ENCODE peak calls at places on chromosomes 2 and 18, in five cellular contexts. N is glomerular endothelial cell; S is activated CD4-positive, alpha-beta T cell treated with anti-CD3 and anti-CD28 coated beads, Interleukin-2, amount 50 U/mL, for 1 hour; Y is ACHN; W is hepatic stellate cell. D is an unnamed sample.
A peak's percentile ranks its signal among the peaks of the same experiment; 100 is the strongest.

GRCh38 chr2:208657468-208657867 is 250.9 kb downstream of the PTH2R start:
- DNase-seq in N (no peak), S (no peak), Y (peak; percentile 8), W (no peak), D (no peak)

GRCh38 chr18:50142441-50143120 is 52.4 kb downstream of the MYO5B start:
- DNase-seq in Y (no peak), S (no peak), N (no peak), W (no peak), D (no peak)

GRCh38 chr2:26785431-26786206 is at the start of gene CENPA:
- DNase-seq in S (peak; percentile 94), N (peak; percentile 99), W (peak; percentile 100), Y (peak; percentile 100), D (peak; percentile 99)

GRCh38 chr2:225667465-225667864 is 268.0 kb downstream of the NYAP2 start:
- DNase-seq in N (no peak), S (no peak), W (no peak), Y (no peak), D (no peak)

GRCh38 chr18:7571626-7572025 is 4.5 kb downstream of the PTPRM start:
- DNase-seq in S (no peak), W (no peak), N (no peak), Y (no peak), D (no peak)

GRCh38 chr2:81979051-81979450 is 1674.5 kb upstream of the LRRTM1 start:
- DNase-seq in S (no peak), N (no peak), W (no peak), Y (no peak), D (no peak)

GRCh38 chr2:60570281-60570680 is 16.8 kb upstream of the BCL11A start:
- DNase-seq in N (no peak), Y (no peak), S (no peak), W (no peak), D (no peak)

GRCh38 chr2:27152796-27153464 is 4.1 kb downstream of the TCF23 start:
- DNase-seq in S (no peak), W (peak; percentile 50), N (no peak), Y (no peak), D (no peak)

GRCh38 chr18:8706981-8707940 is 1.9 kb downstream of the MTCL1 start:
- DNase-seq in N (no peak), W (peak; percentile 77), S (peak; percentile 15), Y (peak; percentile 65), D (peak; percentile 47)

GRCh38 chr2:240377366-240377765 is 58.1 kb upstream of the GPC1 start:
- DNase-seq in S (no peak), Y (no peak), N (no peak), W (no peak), D (no peak)

GRCh38 chr2:65545818-65546217 is 113.4 kb upstream of the SPRED2 start:
- DNase-seq in S (no peak), Y (peak; percentile 57), N (peak; percentile 23), W (peak; percentile 25), D (peak; percentile 72)

GRCh38 chr2:119197529-119198266 is 25.9 kb upstream of the STEAP3 start:
- DNase-seq in N (no peak), W (no peak), Y (no peak), S (no peak), D (no peak)

GRCh38 chr2:128304715-128305554 is 13.7 kb downstream of the HS6ST1 start:
- DNase-seq in W (peak; percentile 85), S (no peak), Y (peak; percentile 72), N (no peak), D (peak; percentile 20)

GRCh38 chr2:156380117-156380645 is 47.7 kb upstream of the NR4A2 start:
- DNase-seq in S (no peak), N (no peak), W (no peak), Y (no peak), D (no peak)

GRCh38 chr18:77147418-77147852 is 14.9 kb upstream of the MBP start:
- DNase-seq in W (no peak), Y (no peak), N (no peak), S (no peak), D (no peak)

GRCh38 chr2:172098650-172099471 is 3.8 kb downstream of the DLX2 start:
- DNase-seq in N (no peak), S (no peak), Y (peak; percentile 93), W (peak; percentile 86), D (peak; percentile 97)

GRCh38 chr18:11005528-11005927 is 143.8 kb downstream of the PIEZO2 start:
- DNase-seq in Y (no peak), N (peak; percentile 36), W (peak; percentile 24), S (no peak), D (peak; percentile 80)

GRCh38 chr2:103208916-103209315 is 447.1 kb downstream of the TMEM182 start:
- DNase-seq in S (no peak), N (no peak), W (no peak), Y (no peak), D (no peak)

GRCh38 chr2:67076265-67076664 is 320.9 kb upstream of the ETAA1 start:
- DNase-seq in S (no peak), W (no peak), Y (no peak), N (no peak), D (no peak)

GRCh38 chr2:113980946-113981345 is 91.1 kb downstream of the ACTR3 start:
- DNase-seq in Y (no peak), W (peak; percentile 29), N (no peak), S (no peak), D (no peak)

GRCh38 chr2:234873828-234874173 is 78.0 kb upstream of the SH3BP4 start:
- DNase-seq in S (no peak), W (peak; percentile 77), Y (no peak), N (no peak), D (no peak)

GRCh38 chr2:23394700-23395099 is 9.7 kb downstream of the KLHL29 start:
- DNase-seq in N (no peak), W (no peak), S (no peak), Y (no peak), D (no peak)

D was measured in RCC 7860.